ENCODE peak calls at places on chromosomes 6 and 20, in four cellular contexts. X is nucleus accumbens, B is NCI-H1417, F is GM20000. P is an unnamed sample.

GRCh38 chr6:14634072-14634471 is 516.5 kb downstream of the CD83 start:
- DNase-seq in X (no peak), F (no peak), B (no peak), P (no peak)

GRCh38 chr20:46739441-46740213 is 30.2 kb downstream of the SLC2A10 start:
- DNase-seq in F (no peak), X (no peak), B (no peak), P (no peak)

GRCh38 chr6:113564401-113565161 is 292.6 kb upstream of the MARCKS start:
- DNase-seq in B (peak; percentile 89), X (peak; percentile 75), F (peak; percentile 20), P (no peak)

GRCh38 chr6:159953091-159953581 is 15.7 kb upstream of the IGF2R start:
- DNase-seq in F (no peak), B (no peak), X (no peak), P (no peak)

GRCh38 chr20:58011106-58011946 is 217.1 kb downstream of the ANKRD60 start:
- DNase-seq in F (no peak), X (no peak), B (no peak), P (no peak)

GRCh38 chr6:127182501-127182900 is 64.0 kb downstream of the RSPO3 start:
- DNase-seq in F (no peak), X (no peak), B (no peak), P (no peak)

GRCh38 chr6:32860674-32861073 is 6.7 kb downstream of the PSMB9 start:
- DNase-seq in X (no peak), B (no peak), F (no peak), P (peak; percentile 49)

GRCh38 chr20:25140968-25141367 is 54.5 kb upstream of the ENTPD6 start:
- DNase-seq in F (no peak), B (no peak), X (no peak), P (no peak)

GRCh38 chr20:25296094-25297093 is 48.5 kb downstream of the PYGB start:
- DNase-seq in B (peak; percentile 32), F (peak; percentile 60), X (peak; percentile 56), P (peak; percentile 56)

GRCh38 chr6:144377586-144377985 is 92.5 kb downstream of the UTRN start:
- DNase-seq in F (no peak), X (no peak), B (no peak), P (no peak)

GRCh38 chr6:54238407-54238806 is 69.8 kb upstream of the TINAG start:
- DNase-seq in B (no peak), F (no peak), X (no peak), P (no peak)

GRCh38 chr6:37826188-37826587 is 6.7 kb downstream of the ZFAND3 start:
- DNase-seq in X (no peak), F (no peak), B (no peak), P (no peak)

GRCh38 chr6:1607557-1608221 is 2.0 kb upstream of the FOXC1 start:
- DNase-seq in X (no peak), B (peak; percentile 66), F (peak; percentile 40), P (no peak)

GRCh38 chr20:34993941-34994508 is 38.4 kb downstream of the MYH7B start:
- DNase-seq in B (no peak), X (no peak), F (no peak), P (no peak)

GRCh38 chr6:166997768-166998255 is 1.4 kb upstream of the CEP43 start:
- DNase-seq in F (peak; percentile 61), B (peak; percentile 74), X (no peak), P (peak; percentile 65)

GRCh38 chr6:77447254-77447653 is 16.0 kb downstream of the HTR1B start:
- DNase-seq in F (no peak), X (no peak), B (no peak), P (no peak)

GRCh38 chr6:39269971-39270370 is 40.7 kb upstream of the KCNK5 start:
- DNase-seq in X (no peak), F (no peak), B (no peak), P (no peak)

GRCh38 chr6:42979523-42980177 is 669 bp upstream of the PEX6 start:
- DNase-seq in F (no peak), X (no peak), B (no peak), P (peak; percentile 47)

GRCh38 chr6:43717822-43718221 is 30.2 kb upstream of the MRPS18A start:
- DNase-seq in F (no peak), B (no peak), X (no peak), P (no peak)

GRCh38 chr6:33979750-33980149 is 166.1 kb downstream of the GRM4 start:
- DNase-seq in B (no peak), X (no peak), F (no peak), P (no peak)

GRCh38 chr6:8108031-8108660 is 5.8 kb upstream of the EEF1E1 start:
- DNase-seq in X (no peak), B (no peak), F (no peak), P (no peak)

GRCh38 chr20:6802227-6802626 is 34.7 kb downstream of the BMP2 start:
- DNase-seq in X (no peak), B (no peak), F (no peak), P (no peak)

GRCh38 chr6:114049367-114049966 is 78.5 kb upstream of the HDAC2 start:
- DNase-seq in B (no peak), F (no peak), X (no peak), P (no peak)

GRCh38 chr20:40265872-40266533 is 423.0 kb downstream of the MAFB start:
- DNase-seq in X (no peak), F (no peak), B (peak; percentile 44), P (peak; percentile 18)

GRCh38 chr20:48265791-48266190 is 480.5 kb upstream of the SULF2 start:
- DNase-seq in B (no peak), X (no peak), F (no peak), P (no peak)

GRCh38 chr20:17560344-17561074 is 9.4 kb upstream of the DSTN start:
- DNase-seq in F (no peak), B (no peak), X (no peak), P (no peak)

GRCh38 chr6:30725713-30726505 is 5.8 kb downstream of the TUBB start:
- DNase-seq in B (peak; percentile 14), F (no peak), X (no peak), P (peak; percentile 38)

GRCh38 chr20:37172836-37173235 is 6.3 kb upstream of the RPN2 start:
- DNase-seq in B (no peak), X (no peak), F (no peak), P (no peak)

GRCh38 chr6:1604347-1604990 is 5.2 kb upstream of the FOXC1 start:
- DNase-seq in F (peak; percentile 91), B (no peak), X (no peak), P (peak; percentile 57)

GRCh38 chr6:157809613-157810012 is 13.4 kb upstream of the SNX9 start:
- DNase-seq in F (no peak), B (no peak), X (no peak), P (no peak)

GRCh38 chr20:32742322-32743236 is 688 bp downstream of the COMMD7 start:
- DNase-seq in B (peak; percentile 49), X (no peak), F (peak; percentile 31), P (peak; percentile 35)

GRCh38 chr20:10917826-10918225 is 244.0 kb upstream of the JAG1 start:
- DNase-seq in F (no peak), B (no peak), X (no peak), P (no peak)

GRCh38 chr20:58174708-58175287 is 53.7 kb downstream of the ANKRD60 start:
- DNase-seq in F (no peak), X (no peak), B (no peak), P (no peak)

P was measured in OCI-LY7.